ENCODE peak calls at places on chromosomes 5 and 9, in four cellular contexts. Q, X, U and Z are unnamed samples.

GRCh38 chr5:89728750-89729149 is 680.8 kb downstream of the CETN3 start:
- DNase-seq in Q (no peak), X (no peak), U (no peak), Z (no peak)

GRCh38 chr9:88574993-88575392 is 40.0 kb downstream of the NXNL2 start:
- DNase-seq in Q (no peak), X (no peak), U (no peak), Z (peak)

GRCh38 chr5:150022163-150022540 is 21.6 kb downstream of the HMGXB3 start:
- DNase-seq in Q (no peak), X (no peak), U (no peak), Z (peak)

GRCh38 chr5:77952811-77953210 is 176.7 kb upstream of the TBCA start:
- DNase-seq in Q (no peak), X (no peak), U (no peak), Z (no peak)

GRCh38 chr5:56077796-56078233 is 83.1 kb upstream of the IL6ST start:
- DNase-seq in Q (no peak), X (no peak), U (no peak), Z (no peak)

GRCh38 chr5:151214614-151215545 is 9.0 kb downstream of the CCDC69 start:
- DNase-seq in Q (no peak), X (no peak), U (no peak), Z (no peak)

GRCh38 chr9:7479300-7479699 is 320.3 kb downstream of the DMAC1 start:
- DNase-seq in Q (no peak), X (no peak), U (no peak), Z (peak)

GRCh38 chr5:89535421-89535820 is 652.4 kb upstream of the MEF2C start:
- DNase-seq in Q (no peak), X (no peak), U (no peak), Z (no peak)

GRCh38 chr9:93650448-93650847 is 74.1 kb downstream of the PHF2 start:
- DNase-seq in Q (no peak), X (no peak), U (no peak), Z (no peak)

GRCh38 chr5:14184725-14185124 is 41.6 kb downstream of the TRIO start:
- DNase-seq in Q (no peak), X (no peak), U (no peak), Z (no peak)

GRCh38 chr5:2206244-2207108 is 323.8 kb upstream of the IRX4 start:
- DNase-seq in Q (no peak), X (peak), U (no peak), Z (no peak)

GRCh38 chr9:111798786-111799185 is 4.0 kb upstream of the SHOC1 start:
- DNase-seq in Q (no peak), X (no peak), U (no peak), Z (peak)

GRCh38 chr9:130448035-130448624 is 3.4 kb downstream of the ASS1 start:
- DNase-seq in Q (no peak), X (no peak), U (no peak), Z (peak)

GRCh38 chr9:81529556-81530193 is 159.7 kb downstream of the TLE1 start:
- DNase-seq in Q (no peak), X (no peak), U (no peak), Z (peak)

GRCh38 chr5:138082033-138082432 is 1.8 kb upstream of the WNT8A start:
- DNase-seq in Q (peak), X (no peak), U (no peak), Z (no peak)

GRCh38 chr5:149796025-149796424 is 65.9 kb downstream of the PPARGC1B start:
- DNase-seq in Q (no peak), X (no peak), U (no peak), Z (peak)

GRCh38 chr5:137997726-137998213 is 35.1 kb downstream of the FAM13B start:
- DNase-seq in Q (no peak), X (no peak), U (no peak), Z (peak)

GRCh38 chr9:38119570-38119969 is 50.5 kb upstream of the SHB start:
- DNase-seq in Q (no peak), X (no peak), U (no peak), Z (no peak)

GRCh38 chr9:15606667-15607472 is 54.0 kb downstream of the CCDC171 start:
- DNase-seq in Q (no peak), X (peak), U (no peak), Z (peak)

GRCh38 chr9:122200960-122201635 is 27.7 kb downstream of the LHX6 start:
- DNase-seq in Q (no peak), X (no peak), U (no peak), Z (no peak)

GRCh38 chr5:135245521-135246499 is 153.2 kb downstream of the MACROH2A1 start:
- DNase-seq in Q (peak), X (no peak), U (peak), Z (peak)

GRCh38 chr5:17255471-17256016 is 38.1 kb downstream of the BASP1 start:
- DNase-seq in Q (no peak), X (no peak), U (no peak), Z (peak)

GRCh38 chr9:114033397-114034103 is 44.5 kb downstream of the AMBP start:
- DNase-seq in Q (peak), X (peak), U (peak), Z (peak)

GRCh38 chr5:39691993-39692392 is 267.2 kb upstream of the DAB2 start:
- DNase-seq in Q (no peak), X (no peak), U (no peak), Z (no peak)

GRCh38 chr9:93020785-93021670 is 37.5 kb upstream of the SUSD3 start:
- DNase-seq in Q (no peak), X (no peak), U (no peak), Z (no peak)

GRCh38 chr5:55715519-55716078 is 3.5 kb upstream of the SLC38A9 start:
- DNase-seq in Q (no peak), X (no peak), U (no peak), Z (no peak)

DNA sequence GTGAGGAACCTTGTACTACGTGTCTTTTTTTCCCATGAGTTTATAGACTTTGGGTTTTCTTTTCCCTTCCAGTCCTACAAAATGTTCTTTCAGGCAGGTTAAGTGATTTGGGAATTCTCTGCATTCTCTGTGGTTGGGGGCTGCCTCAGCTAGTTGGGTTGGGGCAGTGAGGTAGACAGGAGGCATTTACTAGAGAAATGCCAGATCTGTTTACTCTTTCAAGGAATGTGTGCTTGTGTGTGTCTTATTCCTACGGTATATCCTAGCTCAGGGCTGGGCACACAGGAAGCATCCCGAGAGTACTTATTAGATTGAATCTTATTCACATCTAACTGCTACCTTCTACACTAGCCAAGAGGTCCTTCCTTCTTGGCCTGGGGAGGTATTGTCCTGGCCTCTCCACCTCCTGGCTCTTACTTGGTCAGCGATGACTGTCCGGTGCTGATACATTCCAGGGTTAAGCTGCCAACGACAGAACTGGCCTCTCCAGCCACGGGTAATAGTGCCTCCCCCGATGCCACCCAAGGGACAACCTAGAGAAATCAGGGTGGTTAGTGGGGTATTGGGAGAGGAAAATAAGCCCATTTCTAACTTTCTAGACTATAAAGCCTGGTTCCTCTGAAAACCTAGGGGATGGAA is 5.0 kb downstream of the GBA2 start:
- DNase-seq in Q (no peak), X (no peak), U (no peak), Z (no peak)
- H2BK12ac ChIP-seq in Q (no peak), X (no peak), U (no peak), Z (no peak)

GRCh38 chr5:36155291-36155690 is 3.4 kb downstream of the SKP2 start:
- DNase-seq in Q (no peak), X (no peak), U (no peak), Z (no peak)

GRCh38 chr5:36156619-36157018 is 4.7 kb downstream of the SKP2 start:
- DNase-seq in Q (no peak), X (no peak), U (no peak), Z (peak)

GRCh38 chr5:36160617-36161016 is 8.7 kb downstream of the SKP2 start:
- DNase-seq in Q (no peak), X (no peak), U (no peak), Z (no peak)

GRCh38 chr5:36156124-36156601 is 4.3 kb downstream of the SKP2 start:
- DNase-seq in Q (no peak), X (no peak), U (no peak), Z (peak)

DNA sequence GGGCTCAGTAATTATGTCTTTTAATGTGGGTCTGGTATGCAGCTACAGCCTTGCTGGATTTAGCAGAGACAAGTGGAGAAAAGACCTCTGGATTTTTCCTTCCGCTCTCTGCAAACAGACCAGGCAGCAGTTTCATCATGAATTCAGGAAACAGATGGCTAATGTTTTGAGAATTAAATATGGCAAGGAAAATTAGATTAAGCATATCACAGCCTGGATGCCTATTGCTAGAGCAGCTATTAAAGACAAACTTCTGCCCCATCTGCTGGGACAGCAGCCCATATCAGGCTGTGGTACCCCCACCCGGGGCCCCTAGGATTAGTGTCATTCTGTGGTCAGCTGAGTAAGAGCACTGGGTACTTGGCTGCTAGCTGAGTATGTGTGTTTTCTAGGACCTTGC is 6.2 kb downstream of the SKP2 start:
- DNase-seq in Q (no peak), X (no peak), U (no peak), Z (peak)
- H2BK12ac ChIP-seq in Q (no peak), X (no peak), U (no peak), Z (no peak)

DNA sequence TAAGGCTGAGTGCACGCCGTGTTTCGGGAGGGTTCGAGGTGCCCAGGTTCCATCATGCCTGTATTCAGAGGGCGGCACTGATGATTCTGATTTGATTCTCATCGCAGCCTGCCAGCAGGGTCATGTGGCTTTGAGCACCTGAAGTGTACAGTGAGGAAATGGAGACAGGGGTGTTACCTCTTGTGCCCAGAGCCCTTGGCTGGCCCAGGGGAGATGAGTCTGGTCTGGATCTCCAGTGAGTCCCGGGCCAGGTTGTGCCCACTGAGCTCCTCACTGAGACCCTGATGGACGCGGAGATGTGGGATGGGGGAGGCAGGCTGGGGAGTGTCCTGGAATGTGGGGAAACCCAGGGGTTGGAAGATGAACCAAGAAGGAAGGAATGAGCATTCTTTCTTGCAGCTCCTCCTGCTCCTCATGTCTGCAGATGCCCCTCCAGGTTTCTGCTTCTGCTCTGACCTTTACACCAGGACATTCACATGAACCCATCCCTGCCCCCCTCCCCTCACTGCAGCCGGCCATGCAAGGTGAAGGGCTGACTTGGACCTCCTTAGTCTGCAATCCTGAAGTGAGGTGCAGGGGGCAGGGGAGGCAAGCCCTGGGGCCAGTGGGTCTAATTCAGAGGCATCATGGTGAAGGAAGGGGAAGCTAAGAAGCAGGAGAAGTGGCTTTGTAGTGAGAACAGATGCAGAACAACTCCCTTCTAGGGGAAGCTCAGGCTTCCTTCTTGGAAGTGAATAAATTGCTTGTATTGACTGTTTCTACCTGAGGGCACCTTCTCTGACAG is 54.9 kb downstream of the GADD45G start:
- DNase-seq in Q (no peak), X (no peak), U (no peak), Z (no peak)
- H2BK12ac ChIP-seq in Q (no peak), X (no peak), U (peak), Z (no peak)

GRCh38 chr5:180787025-180787424 is 15.6 kb downstream of the MGAT1 start:
- DNase-seq in Q (no peak), X (no peak), U (no peak), Z (peak)

GRCh38 chr5:180785151-180785781 is 17.3 kb downstream of the MGAT1 start:
- DNase-seq in Q (no peak), X (no peak), U (no peak), Z (peak)

GRCh38 chr5:180785794-180786221 is 16.8 kb downstream of the MGAT1 start:
- DNase-seq in Q (peak), X (peak), U (peak), Z (peak)

GRCh38 chr5:180787711-180788431 is 14.7 kb downstream of the MGAT1 start:
- DNase-seq in Q (peak), X (no peak), U (no peak), Z (peak)

DNA sequence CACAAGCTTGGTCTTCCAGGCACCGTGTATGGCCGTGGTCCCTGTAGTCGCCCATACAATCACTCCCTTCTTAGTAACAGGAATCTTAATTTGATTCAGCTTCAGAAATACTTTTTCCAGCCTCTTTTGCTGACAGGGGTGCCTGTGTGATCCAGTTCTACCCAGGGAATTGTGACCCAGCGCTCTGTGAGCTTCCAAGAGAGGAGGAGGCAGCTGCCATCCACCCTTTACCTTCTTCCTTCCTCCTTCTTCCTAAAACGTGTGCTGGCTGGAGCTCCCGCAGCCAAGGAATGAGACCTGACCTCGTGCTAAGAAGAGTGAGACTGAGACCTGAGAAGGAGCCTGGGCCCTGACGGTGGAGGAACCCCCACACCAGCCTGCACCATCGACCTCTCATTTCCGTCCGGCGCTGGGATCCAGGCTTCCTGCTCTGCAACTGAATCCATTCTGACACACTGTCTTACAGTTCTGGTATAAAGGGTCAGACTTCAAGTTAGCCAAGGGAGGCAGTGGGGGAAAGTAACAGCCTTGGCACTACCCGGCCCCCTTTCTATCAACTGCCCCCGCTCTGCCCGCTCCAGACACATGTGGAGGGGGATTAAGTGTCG is 16.1 kb downstream of the MGAT1 start:
- DNase-seq in Q (no peak), X (no peak), U (no peak), Z (peak)
- H2BK12ac ChIP-seq in Q (peak), X (no peak), U (peak), Z (no peak)